ENCODE peak calls at places on chromosomes 7 and 10, in five cellular contexts. N is LoVo, H is fibroblast of the conjunctiva, R is NCI-H2107, X is T-helper 2 cell. J is an unnamed sample.

GRCh38 chr10:98488669-98489430 is 42.1 kb upstream of the HPS1 start:
- DNase-seq in X (no peak), R (no peak), H (no peak), N (no peak), J (no peak)

GRCh38 chr10:118568327-118568848 is 27.1 kb downstream of the PRLHR start:
- DNase-seq in R (no peak), X (peak), H (peak), N (peak), J (peak)

GRCh38 chr7:29337628-29338116 is 143.1 kb downstream of the CHN2 start:
- DNase-seq in X (no peak), H (no peak), N (no peak), R (no peak), J (no peak)

GRCh38 chr7:103504505-103505135 is 58.6 kb upstream of the SLC26A5 start:
- DNase-seq in X (no peak), N (no peak), R (no peak), H (no peak), J (peak)

GRCh38 chr7:12431886-12432285 is 28.2 kb upstream of the VWDE start:
- DNase-seq in X (no peak), H (no peak), N (peak), R (no peak), J (peak)

GRCh38 chr7:75946207-75946855 is 31.4 kb downstream of the POR start:
- DNase-seq in H (no peak), R (peak), X (no peak), N (no peak), J (no peak)

GRCh38 chr7:150481207-150481920 is 30.9 kb downstream of the GIMAP8 start:
- DNase-seq in N (no peak), H (no peak), X (no peak), R (no peak), J (no peak)

GRCh38 chr10:132836248-132836831 is 50.4 kb upstream of the NKX6-2 start:
- DNase-seq in H (no peak), X (no peak), R (no peak), N (no peak), J (no peak)

GRCh38 chr7:42964849-42965805 is 33.0 kb downstream of the MRPL32 start:
- DNase-seq in X (no peak), N (no peak), R (no peak), H (no peak), J (no peak)

GRCh38 chr7:36958094-36958718 is 233.9 kb upstream of the AOAH start:
- DNase-seq in X (no peak), R (no peak), H (no peak), N (no peak), J (no peak)

GRCh38 chr7:8160810-8161209 is 101.2 kb downstream of the ICA1 start:
- DNase-seq in X (no peak), R (no peak), N (no peak), H (no peak), J (no peak)

GRCh38 chr10:86361134-86362128 is 5.2 kb downstream of the GRID1 start:
- DNase-seq in R (no peak), H (no peak), X (no peak), N (no peak), J (no peak)

J was measured in SW480.